ENCODE peak calls at places on chromosomes 7 and 10, in nine cellular contexts. L, B, I, T, Y, H, E, W and Q are unnamed samples.

GRCh38 chr10:29646960-29647431 is 12.2 kb upstream of the SVIL start:
- DNase-seq in I (no peak), Y (no peak), T (no peak), W (peak), L (no peak), H (no peak), B (peak), E (no peak), Q (no peak)

GRCh38 chr7:29071203-29071804 is 75.0 kb downstream of the CPVL start:
- DNase-seq in B (peak), T (no peak), H (no peak), E (no peak), I (no peak), W (no peak), L (no peak), Y (no peak), Q (no peak)

GRCh38 chr10:119701861-119702260 is 24.0 kb upstream of the INPP5F start:
- DNase-seq in I (peak), E (no peak), H (no peak), T (no peak), W (peak), Y (no peak), B (peak), L (no peak), Q (no peak)

GRCh38 chr10:44908936-44909335 is 2.2 kb upstream of the TMEM72 start:
- DNase-seq in T (no peak), B (no peak), H (no peak), Y (no peak), E (no peak), I (no peak), L (no peak), W (no peak), Q (no peak)

GRCh38 chr7:141593134-141593533 is 41.9 kb downstream of the AGK start:
- DNase-seq in I (no peak), E (no peak), B (peak), H (no peak), W (peak), L (no peak), T (no peak), Y (no peak), Q (no peak)

GRCh38 chr7:102832694-102833093 is 80.1 kb upstream of the LRRC17 start:
- DNase-seq in H (no peak), I (no peak), Y (no peak), E (no peak), L (no peak), W (no peak), B (peak), T (no peak), Q (no peak)

GRCh38 chr10:103916254-103916653 is 1.7 kb downstream of the STN1 start:
- DNase-seq in I (peak), W (peak), Y (no peak), T (no peak), L (no peak), E (no peak), B (peak), H (no peak), Q (no peak)

GRCh38 chr7:158646766-158647474 is 57.7 kb downstream of the NCAPG2 start:
- DNase-seq in Y (no peak), L (no peak), B (no peak), W (no peak), H (no peak), I (peak), E (peak), T (no peak), Q (no peak)

GRCh38 chr7:90841759-90842429 is 245.8 kb downstream of the CDK14 start:
- DNase-seq in W (no peak), H (no peak), I (no peak), Y (no peak), B (no peak), T (no peak), E (no peak), L (no peak), Q (no peak)

GRCh38 chr7:125033506-125033905 is 103.9 kb upstream of the POT1 start:
- DNase-seq in Y (no peak), L (no peak), T (no peak), W (no peak), H (no peak), B (no peak), E (no peak), I (no peak), Q (no peak)

GRCh38 chr7:27774717-27775328 is 34.9 kb downstream of the TAX1BP1 start:
- DNase-seq in I (peak), L (no peak), W (peak), Y (no peak), E (no peak), H (no peak), T (no peak), B (peak), Q (no peak)

GRCh38 chr7:155530601-155531000 is 15.8 kb downstream of the CNPY1 start:
- DNase-seq in W (no peak), H (no peak), L (no peak), I (no peak), B (no peak), Y (no peak), T (peak), E (no peak), Q (no peak)

GRCh38 chr10:73768881-73769280 is 13.0 kb upstream of the CHCHD1 start:
- DNase-seq in L (no peak), W (no peak), B (no peak), T (no peak), Y (no peak), H (no peak), E (no peak), I (no peak), Q (peak)
- TF ChIP-seq CTCF in L (no peak), W (no peak), B (no peak), T (no peak), Y (no peak), H (no peak), E (no peak), I (no peak), Q (peak)

GRCh38 chr10:50312464-50313437 is 61.4 kb upstream of the ASAH2 start:
- DNase-seq in Y (no peak), W (peak), T (no peak), B (peak), L (no peak), H (no peak), I (peak), E (no peak), Q (no peak)

GRCh38 chr10:50314169-50315071 is 63.1 kb upstream of the ASAH2 start:
- DNase-seq in L (no peak), I (no peak), T (no peak), W (no peak), Y (no peak), H (no peak), E (no peak), B (no peak), Q (no peak)

GRCh38 chr10:50316695-50317648 is 65.7 kb upstream of the ASAH2 start:
- DNase-seq in E (no peak), B (peak), Y (no peak), H (no peak), L (no peak), W (no peak), T (no peak), I (peak), Q (no peak)

GRCh38 chr10:50318129-50318528 is 66.8 kb upstream of the ASAH2 start:
- DNase-seq in B (no peak), E (no peak), Y (no peak), T (no peak), I (no peak), H (no peak), L (no peak), W (no peak), Q (no peak)

GRCh38 chr10:50316169-50316568 is 64.9 kb upstream of the ASAH2 start:
- DNase-seq in W (peak), T (no peak), B (no peak), H (no peak), I (no peak), L (peak), Y (no peak), E (no peak), Q (no peak)
- TF ChIP-seq CTCF in W (no peak), T (no peak), B (no peak), H (no peak), I (no peak), L (no peak), Y (no peak), E (no peak), Q (no peak)

GRCh38 chr7:12687213-12688171 is at the start of gene ARL4A:
- DNase-seq in W (peak), H (peak), L (peak), Y (peak), I (peak), B (peak), E (peak), T (peak), Q (peak)

GRCh38 chr7:12685550-12685949 is 1.9 kb upstream of the ARL4A start:
- DNase-seq in B (peak), Y (peak), E (peak), T (no peak), I (no peak), H (peak), W (peak), L (no peak), Q (no peak)

GRCh38 chr7:12686894-12687212 is 580 bp upstream of the ARL4A start:
- DNase-seq in H (no peak), L (no peak), T (no peak), Y (no peak), B (no peak), W (no peak), I (no peak), E (no peak), Q (no peak)

GRCh38 chr7:12684733-12685132 is 2.7 kb upstream of the ARL4A start:
- DNase-seq in B (no peak), T (no peak), W (no peak), H (no peak), L (no peak), Y (no peak), E (no peak), I (no peak), Q (no peak)

DNA sequence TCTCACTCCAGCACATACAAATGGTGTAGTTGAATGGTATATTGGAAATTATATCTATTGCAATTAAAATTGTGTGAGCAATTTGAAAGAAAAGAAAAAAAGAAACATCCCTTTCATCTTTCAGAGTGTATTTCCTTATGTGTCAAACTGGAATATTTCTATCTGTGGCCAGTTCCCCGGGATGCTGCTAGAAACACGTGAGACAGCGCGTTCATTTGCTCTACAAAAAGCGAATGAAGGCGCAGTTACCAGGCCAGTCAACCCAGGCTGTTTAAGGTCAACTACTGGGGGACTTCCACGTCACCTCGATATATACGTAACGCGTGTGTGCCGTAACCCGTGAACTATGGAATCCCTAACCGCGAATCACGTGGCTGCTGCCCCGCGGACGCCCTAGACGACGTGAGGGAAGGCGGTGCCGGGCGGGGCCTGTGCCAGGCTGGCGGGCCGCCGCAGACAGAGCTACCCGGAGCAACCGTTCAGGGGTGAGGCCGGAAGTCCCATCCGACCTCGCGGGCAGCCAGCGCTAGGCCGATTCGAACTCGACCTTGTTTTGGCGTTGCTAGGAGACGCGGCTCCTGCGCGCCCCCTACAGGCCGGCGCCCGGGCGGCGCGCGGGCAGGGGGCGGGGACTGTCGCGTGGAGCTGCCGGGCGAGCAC is 1.1 kb upstream of the ARL4A start:
- DNase-seq in H (peak), E (peak), T (peak), L (peak), B (peak), Y (peak), W (peak), I (peak), Q (peak)
- TF ChIP-seq CTCF in H (peak), E (peak), T (peak), L (peak), B (peak), Y (peak), W (peak), I (peak), Q (peak)

GRCh38 chr7:151813445-151813844 is 63.5 kb downstream of the PRKAG2 start:
- DNase-seq in Y (no peak), L (no peak), B (no peak), E (no peak), T (peak), I (no peak), W (no peak), H (no peak), Q (no peak)
- TF ChIP-seq CTCF in Y (no peak), L (no peak), B (no peak), E (no peak), T (no peak), I (no peak), W (no peak), H (no peak), Q (no peak)